ENCODE peak calls at places on chromosome 11, in five cellular contexts. One of them, this sample, is unnamed.

GRCh38 chr11:88421530-88421929 is 84.0 kb upstream of the CTSC start:
- DNase-seq in astrocyte of the cerebellum: no peak
- DNase-seq in PC-9: peak; percentile 64
- DNase-seq in keratinocyte: no peak
- DNase-seq in heart left ventricle: no peak
- DNase-seq in this sample: no peak

GRCh38 chr11:7890417-7891179 is 40.5 kb downstream of the OR10A6 start:
- DNase-seq in PC-9: no peak
- DNase-seq in heart left ventricle: no peak
- DNase-seq in keratinocyte: no peak
- DNase-seq in astrocyte of the cerebellum: no peak
- DNase-seq in this sample: no peak

GRCh38 chr11:494761-495536 is 12.1 kb downstream of the RNH1 start:
- DNase-seq in PC-9: no peak
- DNase-seq in astrocyte of the cerebellum: no peak
- DNase-seq in heart left ventricle: no peak
- DNase-seq in keratinocyte: no peak
- DNase-seq in this sample: peak; percentile 34

GRCh38 chr11:120344302-120345004 is 8.2 kb downstream of the ARHGEF12 start:
- DNase-seq in heart left ventricle: no peak
- DNase-seq in PC-9: peak; percentile 91
- DNase-seq in keratinocyte: no peak
- DNase-seq in astrocyte of the cerebellum: no peak
- DNase-seq in this sample: no peak

GRCh38 chr11:43758942-43759341 is 78.4 kb downstream of the HSD17B12 start:
- DNase-seq in astrocyte of the cerebellum: no peak
- DNase-seq in keratinocyte: no peak
- DNase-seq in PC-9: no peak
- DNase-seq in heart left ventricle: no peak
- DNase-seq in this sample: no peak

GRCh38 chr11:68889948-68890446 is 13.6 kb downstream of the MRPL21 start:
- DNase-seq in PC-9: no peak
- DNase-seq in heart left ventricle: peak; percentile 70
- DNase-seq in astrocyte of the cerebellum: peak; percentile 26
- DNase-seq in keratinocyte: no peak
- DNase-seq in this sample: peak; percentile 83

GRCh38 chr11:42631223-42631843 is 680.5 kb upstream of the API5 start:
- DNase-seq in heart left ventricle: no peak
- DNase-seq in keratinocyte: peak; percentile 2
- DNase-seq in PC-9: no peak
- DNase-seq in astrocyte of the cerebellum: no peak
- DNase-seq in this sample: peak; percentile 34

GRCh38 chr11:126855536-126855935 is 145.0 kb downstream of the KIRREL3 start:
- DNase-seq in PC-9: no peak
- DNase-seq in keratinocyte: no peak
- DNase-seq in astrocyte of the cerebellum: no peak
- DNase-seq in heart left ventricle: no peak
- DNase-seq in this sample: no peak

GRCh38 chr11:112661571-112661970 is 299.6 kb upstream of the NCAM1 start:
- DNase-seq in keratinocyte: no peak
- DNase-seq in astrocyte of the cerebellum: no peak
- DNase-seq in PC-9: no peak
- DNase-seq in heart left ventricle: no peak
- DNase-seq in this sample: no peak

GRCh38 chr11:62708423-62709261 is 1.2 kb downstream of the GNG3 start:
- DNase-seq in heart left ventricle: peak; percentile 30
- DNase-seq in astrocyte of the cerebellum: no peak
- DNase-seq in PC-9: peak; percentile 45
- DNase-seq in keratinocyte: no peak
- DNase-seq in this sample: no peak

GRCh38 chr11:101407324-101407723 is 176.5 kb downstream of the TRPC6 start:
- DNase-seq in astrocyte of the cerebellum: no peak
- DNase-seq in keratinocyte: no peak
- DNase-seq in PC-9: no peak
- DNase-seq in heart left ventricle: no peak
- DNase-seq in this sample: no peak

GRCh38 chr11:9573775-9574555 is 495 bp downstream of the WEE1 start:
- DNase-seq in astrocyte of the cerebellum: no peak
- DNase-seq in keratinocyte: no peak
- DNase-seq in PC-9: no peak
- DNase-seq in heart left ventricle: peak; percentile 32
- DNase-seq in this sample: no peak

GRCh38 chr11:78408619-78409018 is 9.0 kb downstream of the GAB2 start:
- DNase-seq in astrocyte of the cerebellum: no peak
- DNase-seq in PC-9: no peak
- DNase-seq in keratinocyte: no peak
- DNase-seq in heart left ventricle: no peak
- DNase-seq in this sample: no peak

GRCh38 chr11:123338266-123338800 is 91.7 kb upstream of the GRAMD1B start:
- DNase-seq in keratinocyte: no peak
- DNase-seq in heart left ventricle: no peak
- DNase-seq in PC-9: no peak
- DNase-seq in astrocyte of the cerebellum: no peak
- DNase-seq in this sample: no peak

GRCh38 chr11:119585038-119585666 is 143.8 kb downstream of the NECTIN1 start:
- DNase-seq in keratinocyte: no peak
- DNase-seq in heart left ventricle: no peak
- DNase-seq in PC-9: peak; percentile 70
- DNase-seq in astrocyte of the cerebellum: no peak
- DNase-seq in this sample: no peak

GRCh38 chr11:10607462-10607861 is 39.0 kb upstream of the LYVE1 start:
- DNase-seq in PC-9: no peak
- DNase-seq in keratinocyte: no peak
- DNase-seq in astrocyte of the cerebellum: no peak
- DNase-seq in heart left ventricle: no peak
- DNase-seq in this sample: no peak

GRCh38 chr11:8779732-8780131 is 97.1 kb downstream of the RPL27A start:
- DNase-seq in keratinocyte: no peak
- DNase-seq in PC-9: no peak
- DNase-seq in heart left ventricle: no peak
- DNase-seq in astrocyte of the cerebellum: no peak
- DNase-seq in this sample: no peak

GRCh38 chr11:63858628-63859550 is 20.0 kb downstream of the MARK2 start:
- DNase-seq in astrocyte of the cerebellum: no peak
- DNase-seq in heart left ventricle: no peak
- DNase-seq in keratinocyte: no peak
- DNase-seq in PC-9: no peak
- DNase-seq in this sample: no peak

GRCh38 chr11:61787928-61788491 is 4.4 kb downstream of the TMEM258 start:
- DNase-seq in astrocyte of the cerebellum: peak; percentile 35
- DNase-seq in PC-9: no peak
- DNase-seq in keratinocyte: no peak
- DNase-seq in heart left ventricle: no peak
- DNase-seq in this sample: peak; percentile 66

GRCh38 chr11:103279821-103280220 is 170.6 kb downstream of the DYNC2H1 start:
- DNase-seq in keratinocyte: no peak
- DNase-seq in PC-9: peak; percentile 52
- DNase-seq in heart left ventricle: no peak
- DNase-seq in astrocyte of the cerebellum: no peak
- DNase-seq in this sample: no peak

GRCh38 chr11:128917144-128917684 is 25.5 kb downstream of the TP53AIP1 start:
- DNase-seq in heart left ventricle: no peak
- DNase-seq in keratinocyte: no peak
- DNase-seq in PC-9: no peak
- DNase-seq in astrocyte of the cerebellum: no peak
- DNase-seq in this sample: no peak

GRCh38 chr11:69240332-69241074 is 53.5 kb upstream of the MYEOV start:
- DNase-seq in astrocyte of the cerebellum: no peak
- DNase-seq in keratinocyte: no peak
- DNase-seq in PC-9: no peak
- DNase-seq in heart left ventricle: peak; percentile 14
- DNase-seq in this sample: no peak

GRCh38 chr11:20483931-20484330 is 96.4 kb downstream of the PRMT3 start:
- DNase-seq in keratinocyte: peak; percentile 17
- DNase-seq in heart left ventricle: no peak
- DNase-seq in PC-9: no peak
- DNase-seq in astrocyte of the cerebellum: no peak
- DNase-seq in this sample: no peak

GRCh38 chr11:64598797-64599697 is 8.0 kb downstream of the SLC22A12 start:
- DNase-seq in heart left ventricle: no peak
- DNase-seq in astrocyte of the cerebellum: no peak
- DNase-seq in PC-9: no peak
- DNase-seq in keratinocyte: no peak
- DNase-seq in this sample: no peak

GRCh38 chr11:125272092-125272491 is 107.5 kb downstream of the PKNOX2 start:
- DNase-seq in PC-9: no peak
- DNase-seq in heart left ventricle: no peak
- DNase-seq in keratinocyte: peak; percentile 9
- DNase-seq in astrocyte of the cerebellum: no peak
- DNase-seq in this sample: no peak

GRCh38 chr11:9269492-9270030 is 4.4 kb upstream of the DENND5A start:
- DNase-seq in astrocyte of the cerebellum: no peak
- DNase-seq in keratinocyte: no peak
- DNase-seq in heart left ventricle: no peak
- DNase-seq in PC-9: no peak
- DNase-seq in this sample: no peak

GRCh38 chr11:30206249-30206996 is 24.4 kb upstream of the FSHB start:
- DNase-seq in astrocyte of the cerebellum: no peak
- DNase-seq in keratinocyte: no peak
- DNase-seq in PC-9: no peak
- DNase-seq in heart left ventricle: no peak
- DNase-seq in this sample: no peak

GRCh38 chr11:119550330-119550729 is 127.4 kb upstream of the THY1 start:
- DNase-seq in keratinocyte: no peak
- DNase-seq in astrocyte of the cerebellum: no peak
- DNase-seq in heart left ventricle: no peak
- DNase-seq in PC-9: peak; percentile 71
- DNase-seq in this sample: no peak

GRCh38 chr11:122863704-122864326 is 18.7 kb upstream of the JHY start:
- DNase-seq in keratinocyte: no peak
- DNase-seq in heart left ventricle: peak; percentile 28
- DNase-seq in PC-9: no peak
- DNase-seq in astrocyte of the cerebellum: peak; percentile 36
- DNase-seq in this sample: peak; percentile 43

GRCh38 chr11:44128729-44129128 is 33.3 kb downstream of the EXT2 start:
- DNase-seq in heart left ventricle: no peak
- DNase-seq in keratinocyte: no peak
- DNase-seq in PC-9: no peak
- DNase-seq in astrocyte of the cerebellum: no peak
- DNase-seq in this sample: no peak

GRCh38 chr11:58829736-58830135 is 14.8 kb downstream of the GLYATL2 start:
- DNase-seq in heart left ventricle: no peak
- DNase-seq in keratinocyte: peak; percentile 42
- DNase-seq in astrocyte of the cerebellum: peak; percentile 68
- DNase-seq in PC-9: peak; percentile 56
- DNase-seq in this sample: no peak

GRCh38 chr11:48064306-48064705 is 83.9 kb downstream of the PTPRJ start:
- DNase-seq in PC-9: peak; percentile 33
- DNase-seq in heart left ventricle: no peak
- DNase-seq in astrocyte of the cerebellum: no peak
- DNase-seq in keratinocyte: no peak
- DNase-seq in this sample: no peak

GRCh38 chr11:18730020-18730419 is 4.0 kb upstream of the IGSF22 start:
- DNase-seq in astrocyte of the cerebellum: no peak
- DNase-seq in keratinocyte: no peak
- DNase-seq in heart left ventricle: no peak
- DNase-seq in PC-9: no peak
- DNase-seq in this sample: no peak

GRCh38 chr11:27452147-27452546 is 20.4 kb downstream of the LGR4 start:
- DNase-seq in keratinocyte: no peak
- DNase-seq in heart left ventricle: no peak
- DNase-seq in PC-9: no peak
- DNase-seq in astrocyte of the cerebellum: no peak
- DNase-seq in this sample: no peak

GRCh38 chr11:107249054-107249453 is 208.6 kb downstream of the CWF19L2 start:
- DNase-seq in heart left ventricle: no peak
- DNase-seq in PC-9: no peak
- DNase-seq in keratinocyte: no peak
- DNase-seq in astrocyte of the cerebellum: no peak
- DNase-seq in this sample: no peak

DNA sequence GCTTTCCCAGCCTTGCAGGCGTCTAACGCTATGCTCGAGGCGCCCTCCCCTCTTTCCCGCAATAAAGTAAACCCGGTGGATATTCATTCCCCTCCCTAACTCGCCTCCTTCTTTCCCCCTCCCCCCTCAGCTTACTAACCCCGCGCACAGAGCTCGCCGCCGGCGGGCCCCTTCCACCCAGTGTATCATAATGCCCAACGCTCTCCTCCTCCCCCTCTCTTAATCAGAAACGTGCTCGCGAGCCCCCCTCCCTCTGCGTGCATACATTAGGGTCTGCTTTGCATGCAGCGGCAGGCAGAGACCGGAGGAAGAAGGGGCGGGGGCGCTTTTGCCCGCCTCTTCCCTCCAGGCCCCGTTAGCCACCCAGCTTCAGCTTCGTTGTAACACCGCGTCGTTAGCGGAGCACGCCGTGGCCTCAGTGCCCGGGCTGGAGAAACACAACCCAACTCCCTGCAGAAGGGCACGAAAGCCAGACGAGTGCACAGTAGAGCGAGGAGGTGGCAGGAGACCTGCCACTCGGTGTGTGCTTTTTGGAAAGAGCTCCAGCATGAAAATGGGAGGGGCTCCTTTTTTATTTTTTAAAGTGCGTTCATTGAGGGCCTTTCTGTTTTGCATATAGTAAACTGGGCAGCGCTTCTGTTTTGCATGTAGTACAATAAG is 929 bp upstream of the KMT2A start:
- DNase-seq in astrocyte of the cerebellum: no peak
- DNase-seq in keratinocyte: no peak
- DNase-seq in PC-9: no peak
- DNase-seq in heart left ventricle: peak; percentile 57
- DNase-seq in this sample: peak; percentile 96
- TF ChIP-seq CTCF in astrocyte of the cerebellum: no peak
- TF ChIP-seq CTCF in keratinocyte: no peak
- TF ChIP-seq CTCF in PC-9: no peak
- TF ChIP-seq CTCF in heart left ventricle: no peak
- TF ChIP-seq CTCF in this sample: no peak

DNA sequence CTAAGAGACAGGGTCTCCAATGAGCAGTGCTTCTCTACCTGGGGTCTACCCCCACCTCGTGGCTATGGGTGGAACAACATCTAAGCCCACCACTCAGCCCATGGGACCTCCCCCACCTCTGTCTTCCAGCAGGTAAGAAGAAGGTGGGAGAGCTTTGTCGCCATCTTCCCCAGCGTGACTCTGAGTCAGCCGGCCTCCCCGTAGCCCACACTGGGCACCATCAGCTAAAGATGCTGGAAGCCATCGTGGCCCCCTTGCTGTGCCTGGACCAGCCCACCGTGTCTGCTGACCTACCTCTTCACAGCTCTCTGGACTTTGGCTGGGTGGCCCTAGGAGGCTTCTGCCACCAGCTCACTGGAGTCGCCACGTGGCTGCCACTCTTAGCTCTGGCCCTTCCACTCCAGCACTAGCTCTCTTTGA is 954 bp downstream of the C11orf86 start:
- DNase-seq in keratinocyte: no peak
- DNase-seq in astrocyte of the cerebellum: no peak
- DNase-seq in heart left ventricle: no peak
- DNase-seq in PC-9: no peak
- DNase-seq in this sample: peak; percentile 72
- TF ChIP-seq CTCF in keratinocyte: peak; percentile 77
- TF ChIP-seq CTCF in astrocyte of the cerebellum: peak; percentile 93
- TF ChIP-seq CTCF in heart left ventricle: peak; percentile 28
- TF ChIP-seq CTCF in PC-9: peak; percentile 91
- TF ChIP-seq CTCF in this sample: peak; percentile 94

GRCh38 chr11:86641537-86642270 is 30.7 kb downstream of the ME3 start:
- DNase-seq in keratinocyte: no peak
- DNase-seq in astrocyte of the cerebellum: no peak
- DNase-seq in heart left ventricle: no peak
- DNase-seq in PC-9: peak; percentile 25
- DNase-seq in this sample: no peak
- TF ChIP-seq CTCF in keratinocyte: no peak
- TF ChIP-seq CTCF in astrocyte of the cerebellum: no peak
- TF ChIP-seq CTCF in heart left ventricle: no peak
- TF ChIP-seq CTCF in PC-9: no peak
- TF ChIP-seq CTCF in this sample: no peak

GRCh38 chr11:134253189-134253993 is at the start of the genes ACAD8 and THYN1:
- DNase-seq in keratinocyte: peak; percentile 82
- DNase-seq in heart left ventricle: peak; percentile 98
- DNase-seq in PC-9: peak; percentile 92
- DNase-seq in astrocyte of the cerebellum: peak; percentile 91
- DNase-seq in this sample: peak; percentile 99
- TF ChIP-seq CTCF in keratinocyte: no peak
- TF ChIP-seq CTCF in heart left ventricle: peak; percentile 36
- TF ChIP-seq CTCF in PC-9: peak; percentile 39
- TF ChIP-seq CTCF in astrocyte of the cerebellum: no peak
- TF ChIP-seq CTCF in this sample: no peak

This sample was measured in BE2C.